ENCODE peak calls at places on chromosomes 7 and 10, in six cellular contexts. J, C, V, T, M and H are unnamed samples.

GRCh38 chr7:23713285-23714235 is 3.5 kb downstream of the STK31 start:
- DNase-seq in J (no peak), C (peak; percentile 91), V (no peak), T (no peak), M (no peak), H (no peak)

GRCh38 chr10:116665541-116666125 is 44.9 kb downstream of the PNLIPRP2 start:
- DNase-seq in J (peak; percentile 45), C (no peak), V (no peak), T (no peak), M (no peak), H (no peak)

GRCh38 chr10:133467286-133467911 is 13.7 kb downstream of the SCART1 start:
- DNase-seq in J (no peak), C (no peak), V (no peak), T (no peak), M (no peak), H (no peak)

GRCh38 chr7:1505731-1506550 is 1.8 kb upstream of the INTS1 start:
- DNase-seq in J (no peak), C (no peak), V (no peak), T (no peak), M (no peak), H (no peak)

GRCh38 chr7:36949711-36950600 is 225.7 kb upstream of the AOAH start:
- DNase-seq in J (no peak), C (no peak), V (no peak), T (no peak), M (no peak), H (no peak)

GRCh38 chr10:45001382-45002148 is 842 bp downstream of the ZNF22 start:
- DNase-seq in J (peak; percentile 78), C (peak; percentile 82), V (no peak), T (peak; percentile 79), M (peak; percentile 63), H (no peak)

GRCh38 chr7:36096460-36097095 is 56.5 kb upstream of the EEPD1 start:
- DNase-seq in J (no peak), C (no peak), V (no peak), T (no peak), M (no peak), H (no peak)

GRCh38 chr10:26334932-26335573 is 103.1 kb upstream of the APBB1IP start:
- DNase-seq in J (peak; percentile 20), C (peak; percentile 44), V (peak; percentile 56), T (peak; percentile 43), M (peak; percentile 81), H (no peak)

GRCh38 chr10:97812696-97813095 is 36.9 kb upstream of the GOLGA7B start:
- DNase-seq in J (no peak), C (peak; percentile 35), V (no peak), T (no peak), M (no peak), H (no peak)

GRCh38 chr10:102344067-102344466 is 51.4 kb upstream of the NFKB2 start:
- DNase-seq in J (no peak), C (peak; percentile 12), V (no peak), T (no peak), M (no peak), H (no peak)

GRCh38 chr10:101563007-101563406 is 25.1 kb downstream of the POLL start:
- DNase-seq in J (no peak), C (no peak), V (peak; percentile 9), T (no peak), M (no peak), H (no peak)

GRCh38 chr7:114703677-114704076 is 218.2 kb upstream of the MDFIC start:
- DNase-seq in J (no peak), C (no peak), V (no peak), T (no peak), M (no peak), H (no peak)

GRCh38 chr7:117715784-117716445 is 157.3 kb downstream of the CTTNBP2 start:
- DNase-seq in J (no peak), C (peak; percentile 50), V (no peak), T (peak; percentile 59), M (peak; percentile 64), H (peak; percentile 35)

GRCh38 chr7:69728299-69728698 is 130.0 kb downstream of the AUTS2 start:
- DNase-seq in J (no peak), C (no peak), V (no peak), T (no peak), M (no peak), H (no peak)

GRCh38 chr10:127309609-127310008 is 113.2 kb upstream of the INSYN2A start:
- DNase-seq in J (no peak), C (peak; percentile 16), V (no peak), T (no peak), M (no peak), H (no peak)

GRCh38 chr7:157664034-157664433 is 327.2 kb downstream of the DNAJB6 start:
- DNase-seq in J (no peak), C (no peak), V (no peak), T (no peak), M (no peak), H (no peak)

GRCh38 chr10:52308251-52309031 is 5.6 kb upstream of the DKK1 start:
- DNase-seq in J (peak; percentile 32), C (peak; percentile 60), V (peak; percentile 21), T (peak; percentile 88), M (peak; percentile 92), H (peak; percentile 42)

GRCh38 chr7:28347462-28347861 is 64.9 kb upstream of the CREB5 start:
- DNase-seq in J (no peak), C (no peak), V (no peak), T (no peak), M (no peak), H (no peak)

GRCh38 chr7:28346256-28346655 is 66.1 kb upstream of the CREB5 start:
- DNase-seq in J (no peak), C (no peak), V (no peak), T (no peak), M (no peak), H (no peak)

GRCh38 chr7:28347964-28348363 is 64.4 kb upstream of the CREB5 start:
- DNase-seq in J (no peak), C (no peak), V (no peak), T (no peak), M (no peak), H (no peak)

GRCh38 chr7:28348631-28349030 is 63.7 kb upstream of the CREB5 start:
- DNase-seq in J (peak; percentile 26), C (no peak), V (no peak), T (no peak), M (no peak), H (no peak)

GRCh38 chr7:28346972-28347371 is 65.3 kb upstream of the CREB5 start:
- DNase-seq in J (no peak), C (no peak), V (no peak), T (no peak), M (no peak), H (no peak)
- H3K27ac ChIP-seq in J (peak overlapping the region; percentile 76), C (no peak overlapping the region), V (no peak overlapping the region), T (peak overlapping the region; percentile 52), M (no peak overlapping the region), H (no peak overlapping the region)

GRCh38 chr10:28120043-28120749 is 121.3 kb upstream of the ODAD2 start:
- DNase-seq in J (no peak), C (no peak), V (no peak), T (no peak), M (no peak), H (no peak)
- H3K27ac ChIP-seq in J (no peak overlapping the region), C (no peak overlapping the region), V (no peak overlapping the region), T (no peak overlapping the region), M (no peak overlapping the region), H (no peak overlapping the region)

GRCh38 chr10:35327770-35328403 is 8.4 kb upstream of the CCNY start:
- DNase-seq in J (no peak), C (no peak), V (no peak), T (no peak), M (no peak), H (no peak)

GRCh38 chr10:35328404-35329037 is 7.8 kb upstream of the CCNY start:
- DNase-seq in J (no peak), C (peak; percentile 43), V (no peak), T (no peak), M (no peak), H (no peak)

GRCh38 chr10:35322636-35323035 is 13.7 kb upstream of the CCNY start:
- DNase-seq in J (no peak), C (no peak), V (no peak), T (no peak), M (no peak), H (no peak)

GRCh38 chr10:35326466-35327235 is 9.7 kb upstream of the CCNY start:
- DNase-seq in J (no peak), C (peak; percentile 44), V (no peak), T (no peak), M (no peak), H (no peak)

DNA sequence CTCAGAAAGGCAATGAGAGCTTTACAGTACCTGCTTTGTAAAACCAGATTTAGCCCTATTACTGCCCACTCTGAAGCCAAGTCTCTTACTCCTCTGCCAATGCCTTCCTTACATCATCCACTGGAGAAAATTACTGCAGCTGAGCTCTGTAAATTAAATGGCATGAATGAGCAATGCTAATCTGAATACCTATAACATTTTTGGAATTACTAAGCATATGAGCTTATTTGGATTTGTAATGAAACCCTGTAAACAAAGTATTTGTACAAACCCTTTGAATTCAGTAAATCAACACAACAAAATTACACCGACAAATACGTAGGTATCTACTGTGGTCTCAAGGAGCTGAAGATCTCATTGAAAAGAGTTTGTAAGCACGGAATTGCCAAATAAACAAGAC is 12.1 kb upstream of the CCNY start:
- DNase-seq in J (no peak), C (peak; percentile 85), V (no peak), T (no peak), M (no peak), H (no peak)
- H3K27ac ChIP-seq in J (no peak overlapping the region), C (peak overlapping the region; percentile 67), V (no peak overlapping the region), T (no peak overlapping the region), M (no peak overlapping the region), H (no peak overlapping the region)

GRCh38 chr10:71753091-71753959 is 20.0 kb downstream of the VSIR start:
- DNase-seq in J (no peak), C (no peak), V (no peak), T (no peak), M (no peak), H (no peak)

GRCh38 chr10:71752391-71753090 is 20.8 kb downstream of the VSIR start:
- DNase-seq in J (no peak), C (no peak), V (no peak), T (no peak), M (no peak), H (no peak)

GRCh38 chr10:71750986-71751385 is 22.3 kb downstream of the VSIR start:
- DNase-seq in J (no peak), C (no peak), V (no peak), T (no peak), M (no peak), H (no peak)

GRCh38 chr10:71750124-71750841 is 23.0 kb downstream of the VSIR start:
- DNase-seq in J (no peak), C (no peak), V (no peak), T (no peak), M (no peak), H (no peak)

DNA sequence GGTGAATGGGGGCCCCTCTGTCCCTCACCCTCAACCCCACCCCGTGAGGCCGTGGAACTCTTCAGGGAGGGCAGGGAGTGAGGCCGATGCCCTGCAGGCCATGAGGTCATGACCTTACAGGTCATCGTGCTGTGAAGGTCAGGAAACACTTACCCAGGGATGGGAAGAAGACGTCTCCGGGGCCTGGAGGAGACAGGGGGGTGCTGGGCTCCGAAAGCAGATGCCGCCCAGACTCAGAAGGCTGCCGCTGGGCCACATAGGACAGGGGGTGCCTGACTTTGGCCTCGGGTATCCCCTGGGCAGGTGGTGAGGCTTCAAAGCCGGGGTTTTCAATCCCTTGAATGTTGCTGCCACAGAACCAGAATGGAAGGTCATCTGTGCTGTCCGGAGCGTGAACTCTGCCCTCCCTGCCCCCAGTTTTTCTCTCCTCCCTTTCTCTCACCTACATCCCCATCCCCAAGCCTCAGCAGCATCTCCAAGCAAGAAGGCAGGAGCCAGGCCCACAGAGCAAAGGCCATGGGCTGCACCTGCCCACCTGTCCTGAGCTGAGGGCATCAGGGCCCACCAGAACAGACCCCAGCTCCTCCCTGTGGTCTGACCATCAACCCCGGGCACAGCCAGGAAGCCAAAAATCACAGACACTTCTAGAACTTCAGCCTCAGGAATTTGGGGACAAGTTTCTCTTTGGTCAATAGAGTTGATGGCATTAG is 21.6 kb downstream of the VSIR start:
- DNase-seq in J (no peak), C (no peak), V (no peak), T (no peak), M (no peak), H (no peak)
- H3K27ac ChIP-seq in J (peak overlapping the region; percentile 60), C (no peak overlapping the region), V (peak overlapping the region; percentile 74), T (no peak overlapping the region), M (no peak overlapping the region), H (peak overlapping the region; percentile 52)